ENCODE peak calls at places on chromosome 21, in six cellular contexts. J, Y, H, M, W and O are unnamed samples.

GRCh38 chr21:20997308-20997632 is 939 bp upstream of the NCAM2 start:
- DNase-seq in W (no peak), H (peak), Y (no peak), M (no peak), J (no peak), O (no peak)

GRCh38 chr21:36202721-36203602 is 46.3 kb downstream of the DOP1B start:
- DNase-seq in J (no peak), H (no peak), Y (no peak), M (no peak), W (no peak), O (no peak)

GRCh38 chr21:27535188-27535587 is 568.3 kb upstream of the ADAMTS5 start:
- DNase-seq in J (no peak), H (no peak), M (no peak), Y (no peak), W (no peak), O (no peak)

GRCh38 chr21:39082656-39083376 is 100.4 kb downstream of the PSMG1 start:
- DNase-seq in W (no peak), M (no peak), J (no peak), H (no peak), Y (no peak), O (no peak)

GRCh38 chr21:26918318-26919065 is 48.4 kb downstream of the ADAMTS5 start:
- DNase-seq in H (peak), W (no peak), M (peak), J (no peak), Y (no peak), O (no peak)

GRCh38 chr21:41511858-41512257 is 3.9 kb upstream of the TMPRSS2 start:
- DNase-seq in J (no peak), Y (no peak), H (no peak), W (no peak), M (no peak), O (no peak)

GRCh38 chr21:40466893-40467483 is 380.0 kb downstream of the DSCAM start:
- DNase-seq in J (no peak), Y (peak), W (no peak), H (no peak), M (no peak), O (no peak)

GRCh38 chr21:15539376-15539775 is 190.4 kb upstream of the USP25 start:
- DNase-seq in Y (no peak), M (no peak), W (no peak), J (no peak), H (no peak), O (no peak)

GRCh38 chr21:14438204-14438603 is 55.3 kb upstream of the HSPA13 start:
- DNase-seq in H (no peak), W (no peak), J (no peak), Y (no peak), M (no peak), O (no peak)

GRCh38 chr21:38965910-38966504 is 160.3 kb downstream of the ETS2 start:
- DNase-seq in W (no peak), Y (peak), M (peak), J (no peak), H (peak), O (no peak)

GRCh38 chr21:19999369-20000272 is 998.6 kb upstream of the NCAM2 start:
- DNase-seq in H (no peak), Y (no peak), M (no peak), W (no peak), J (no peak), O (no peak)

GRCh38 chr21:21025742-21026141 is 27.5 kb downstream of the NCAM2 start:
- DNase-seq in M (no peak), J (no peak), Y (no peak), W (no peak), H (no peak), O (no peak)

GRCh38 chr21:41068411-41069304 is 99.3 kb upstream of the BACE2 start:
- DNase-seq in W (peak), M (peak), J (peak), Y (peak), H (peak), O (no peak)

GRCh38 chr21:36338975-36339374 is 19.0 kb downstream of the MORC3 start:
- DNase-seq in Y (no peak), M (no peak), H (no peak), J (no peak), W (no peak), O (no peak)

GRCh38 chr21:25107708-25108107 is 499.6 kb downstream of the MRPL39 start:
- DNase-seq in J (no peak), W (no peak), H (peak), Y (no peak), M (peak), O (no peak)

GRCh38 chr21:26167593-26167992 is 3.0 kb downstream of the APP start:
- DNase-seq in W (no peak), M (no peak), Y (no peak), H (no peak), J (no peak), O (no peak)

GRCh38 chr21:37580690-37581089 is 214.1 kb downstream of the DYRK1A start:
- DNase-seq in M (no peak), W (no peak), J (no peak), Y (no peak), H (no peak), O (no peak)

GRCh38 chr21:41369915-41370839 is 8.3 kb downstream of the MX2 start:
- DNase-seq in J (peak), M (no peak), W (no peak), Y (no peak), H (no peak), O (peak)

GRCh38 chr21:36776981-36777617 is 78.2 kb downstream of the SIM2 start:
- DNase-seq in W (no peak), Y (no peak), H (no peak), M (no peak), J (no peak), O (no peak)

GRCh38 chr21:32480381-32480780 is 67.9 kb downstream of the EVA1C start:
- DNase-seq in M (no peak), Y (no peak), W (no peak), J (no peak), H (no peak), O (no peak)

GRCh38 chr21:32481875-32482408 is 69.4 kb downstream of the EVA1C start:
- DNase-seq in W (no peak), M (no peak), Y (no peak), H (no peak), J (no peak), O (no peak)

GRCh38 chr21:32483293-32483595 is 70.7 kb downstream of the EVA1C start:
- DNase-seq in Y (no peak), H (no peak), J (no peak), M (no peak), W (no peak), O (no peak)

GRCh38 chr21:32482565-32483292 is 70.2 kb downstream of the EVA1C start:
- DNase-seq in W (no peak), M (no peak), Y (no peak), J (no peak), H (no peak), O (no peak)

GRCh38 chr21:32484706-32485380 is 72.3 kb downstream of the EVA1C start:
- DNase-seq in Y (no peak), J (no peak), H (no peak), M (no peak), W (peak), O (no peak)
- H3K27ac ChIP-seq in Y (peak), J (no peak), H (no peak), M (no peak), W (no peak), O (no peak)

DNA sequence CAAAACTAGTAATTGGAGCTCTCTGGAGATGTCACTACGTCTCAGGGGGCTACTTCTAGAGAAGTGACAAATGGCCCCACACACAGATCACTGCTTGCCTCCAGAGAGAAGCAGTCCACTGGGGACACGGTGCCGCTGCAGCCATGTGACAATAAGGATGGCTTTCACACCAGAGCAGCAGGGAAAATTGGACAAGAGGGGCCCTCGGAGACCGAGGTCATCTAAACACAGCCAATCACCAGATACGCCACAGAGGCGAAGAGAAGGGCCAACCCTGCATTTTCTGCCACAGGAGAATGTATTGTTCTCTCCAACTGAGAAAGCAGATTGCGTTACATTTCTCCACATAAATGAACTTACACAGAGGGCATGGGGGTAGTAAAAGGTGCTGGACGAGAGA is 51.2 kb upstream of the TIAM1 start:
- DNase-seq in H (no peak), W (no peak), J (no peak), Y (no peak), M (no peak), O (no peak)
- H3K4me3 ChIP-seq in H (no peak), W (no peak), J (no peak), Y (no peak), M (no peak), O (no peak)

DNA sequence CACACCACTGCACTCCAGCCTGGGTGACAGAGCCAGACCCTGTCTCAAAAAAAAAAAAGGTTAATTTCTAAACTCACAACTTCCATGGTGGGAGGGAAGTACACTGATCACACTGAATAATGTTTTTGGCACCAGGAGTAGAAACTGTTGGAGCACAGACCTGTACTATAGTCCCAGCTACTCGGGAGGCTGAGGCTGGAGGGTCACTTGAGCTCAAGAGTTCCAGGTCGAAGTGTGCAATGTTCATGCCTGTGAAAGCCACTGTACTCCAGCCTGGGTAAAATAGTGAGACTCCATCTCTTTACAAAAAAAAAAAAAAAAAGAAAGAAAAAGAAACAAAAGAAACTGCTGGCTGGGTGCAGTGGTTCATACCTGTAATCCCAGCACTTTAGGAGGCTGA is 35.3 kb downstream of the TMEM50B start:
- DNase-seq in W (no peak), M (no peak), H (no peak), J (no peak), Y (no peak), O (no peak)
- H3K27ac ChIP-seq in W (no peak), M (no peak), H (no peak), J (no peak), Y (no peak), O (no peak)

GRCh38 chr21:42674351-42674940 is 21.0 kb downstream of the PDE9A start:
- DNase-seq in M (no peak), H (peak), J (no peak), W (no peak), Y (no peak), O (no peak)
- H3K4me3 ChIP-seq in M (no peak), H (no peak), J (no peak), W (no peak), Y (no peak), O (no peak)

GRCh38 chr21:45436371-45437040 is 31.5 kb downstream of the COL18A1 start:
- DNase-seq in H (no peak), J (no peak), M (no peak), W (no peak), Y (no peak), O (no peak)
- H3K27ac ChIP-seq in H (no peak), J (no peak), M (no peak), W (no peak), Y (peak), O (no peak)

GRCh38 chr21:35045539-35046222 is 3.4 kb downstream of the RUNX1 start:
- DNase-seq in H (no peak), W (no peak), M (no peak), Y (no peak), J (no peak), O (peak)

GRCh38 chr21:35044770-35045538 is 4.1 kb downstream of the RUNX1 start:
- DNase-seq in H (no peak), M (no peak), J (no peak), W (no peak), Y (no peak), O (no peak)

GRCh38 chr21:35048183-35048601 is 910 bp downstream of the RUNX1 start:
- DNase-seq in M (no peak), H (no peak), W (peak), Y (peak), J (no peak), O (no peak)

GRCh38 chr21:35046880-35047229 is 2.2 kb downstream of the RUNX1 start:
- DNase-seq in W (peak), J (no peak), H (no peak), M (peak), Y (no peak), O (no peak)

GRCh38 chr21:35046223-35046690 is 2.8 kb downstream of the RUNX1 start:
- DNase-seq in W (no peak), J (no peak), Y (no peak), M (no peak), H (no peak), O (no peak)
- H3K4me3 ChIP-seq in W (no peak), J (peak), Y (no peak), M (no peak), H (peak), O (peak)

DNA sequence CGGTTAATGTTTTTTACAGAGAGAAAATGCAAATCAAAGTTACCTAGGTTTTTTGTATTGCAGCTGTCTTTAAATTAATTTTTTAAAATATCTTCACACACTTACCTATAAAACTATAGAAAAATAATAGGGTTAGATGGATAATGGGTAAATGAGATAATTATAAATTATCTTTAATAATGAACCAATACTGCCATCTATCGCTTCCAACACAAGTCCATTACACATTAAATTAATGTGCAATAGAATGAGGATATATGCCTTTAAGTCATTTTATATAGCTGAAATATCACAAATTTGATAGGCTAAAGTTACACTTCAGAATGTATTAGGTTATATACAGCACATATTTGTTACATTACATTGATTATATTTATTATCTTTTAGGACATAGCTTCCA is 2212.8 kb downstream of the MRPL39 start:
- DNase-seq in H (no peak), W (no peak), J (no peak), M (no peak), Y (no peak), O (no peak)
- H3K27ac ChIP-seq in H (no peak), W (no peak), J (no peak), M (no peak), Y (no peak), O (no peak)

GRCh38 chr21:34667761-34668160 is 1.0 kb upstream of the CLIC6 start:
- DNase-seq in J (no peak), M (no peak), W (no peak), Y (no peak), H (no peak), O (no peak)

GRCh38 chr21:34669149-34669879 is 520 bp downstream of the CLIC6 start:
- DNase-seq in M (no peak), H (no peak), J (no peak), W (no peak), Y (no peak), O (no peak)

GRCh38 chr21:34670220-34670961 is 1.6 kb downstream of the CLIC6 start:
- DNase-seq in Y (no peak), H (peak), W (no peak), J (no peak), M (no peak), O (no peak)

GRCh38 chr21:34670962-34671348 is 2.2 kb downstream of the CLIC6 start:
- DNase-seq in W (no peak), Y (no peak), J (no peak), M (no peak), H (no peak), O (no peak)

DNA sequence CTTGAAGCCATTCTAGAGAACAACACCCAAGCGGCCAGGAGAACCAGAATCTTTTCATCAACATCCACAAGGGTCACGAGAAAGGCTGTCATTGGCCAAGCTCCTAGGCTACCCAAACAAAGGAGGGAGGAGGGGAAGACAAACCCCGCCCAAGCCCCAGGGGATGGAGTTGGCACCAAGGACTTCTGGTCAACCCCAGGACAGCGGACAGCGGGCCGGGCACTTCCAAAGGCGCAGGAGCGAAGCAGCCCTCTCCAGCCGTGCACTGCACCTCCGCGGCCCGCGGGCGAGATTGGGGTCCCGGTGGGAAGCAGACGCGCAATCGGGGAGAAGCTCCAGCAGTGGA is at the start of gene CLIC6:
- DNase-seq in Y (no peak), J (no peak), M (no peak), W (peak), H (no peak), O (no peak)
- H3K4me3 ChIP-seq in Y (peak), J (no peak), M (peak), W (peak), H (peak), O (peak)

GRCh38 chr21:43767498-43767979 is 8.6 kb downstream of the CSTB start:
- DNase-seq in Y (no peak), W (no peak), H (no peak), M (no peak), J (no peak), O (no peak)
- H3K27ac ChIP-seq in Y (peak), W (no peak), H (no peak), M (peak), J (peak), O (no peak)